ENCODE peak calls at places on chromosomes 1 and 21, in five cellular contexts. W, Y, C, T and F are unnamed samples.

GRCh38 chr1:43554444-43554992 is 23.8 kb downstream of the PTPRF start:
- DNase-seq in W (no peak), Y (peak; percentile 68), C (no peak), T (no peak), F (no peak)

GRCh38 chr1:228998179-228998578 is 262.9 kb downstream of the RHOU start:
- DNase-seq in W (no peak), Y (no peak), C (no peak), T (no peak), F (no peak)

GRCh38 chr21:39568380-39568779 is 44.4 kb upstream of the B3GALT5 start:
- DNase-seq in W (no peak), Y (no peak), C (peak; percentile 14), T (no peak), F (no peak)

GRCh38 chr1:54904476-54905048 is 17.6 kb upstream of the DHCR24 start:
- DNase-seq in W (no peak), Y (no peak), C (no peak), T (no peak), F (no peak)

GRCh38 chr1:230788561-230789275 is 41.5 kb downstream of the CAPN9 start:
- DNase-seq in W (no peak), Y (no peak), C (no peak), T (no peak), F (peak; percentile 65)

GRCh38 chr1:39671433-39671792 is 494 bp downstream of the NT5C1A start:
- DNase-seq in W (no peak), Y (no peak), C (no peak), T (peak; percentile 84), F (no peak)

GRCh38 chr1:239914827-239915231 is 176.9 kb upstream of the FMN2 start:
- DNase-seq in W (no peak), Y (peak; percentile 33), C (no peak), T (no peak), F (no peak)

GRCh38 chr1:23249785-23250184 is 32.5 kb upstream of the HTR1D start:
- DNase-seq in W (no peak), Y (no peak), C (no peak), T (no peak), F (no peak)

GRCh38 chr1:184052194-184052559 is 647 bp downstream of the TSEN15 start:
- DNase-seq in W (no peak), Y (no peak), C (no peak), T (no peak), F (no peak)

GRCh38 chr1:29502901-29503300 is 266.6 kb downstream of the PTPRU start:
- DNase-seq in W (no peak), Y (no peak), C (no peak), T (no peak), F (peak; percentile 42)

GRCh38 chr1:177959793-177960515 is 9.9 kb downstream of the SEC16B start:
- DNase-seq in W (no peak), Y (peak; percentile 44), C (peak; percentile 25), T (no peak), F (peak; percentile 38)

GRCh38 chr1:74145086-74145485 is 52.9 kb downstream of the LRRIQ3 start:
- DNase-seq in W (no peak), Y (no peak), C (no peak), T (no peak), F (no peak)

GRCh38 chr1:245353411-245353810 is 198.6 kb downstream of the KIF26B start:
- DNase-seq in W (no peak), Y (no peak), C (no peak), T (no peak), F (no peak)

GRCh38 chr1:31803610-31804009 is 12.2 kb downstream of the SPOCD1 start:
- DNase-seq in W (no peak), Y (no peak), C (no peak), T (no peak), F (peak; percentile 15)

GRCh38 chr21:35697321-35697808 is 363.0 kb downstream of the SETD4 start:
- DNase-seq in W (no peak), Y (peak; percentile 26), C (peak; percentile 49), T (peak; percentile 66), F (no peak)

GRCh38 chr1:105872761-105873286 is 1183.7 kb upstream of the PRMT6 start:
- DNase-seq in W (no peak), Y (peak; percentile 38), C (no peak), T (no peak), F (no peak)

GRCh38 chr1:208233546-208233945 is 10.6 kb downstream of the PLXNA2 start:
- DNase-seq in W (no peak), Y (no peak), C (peak; percentile 99), T (no peak), F (no peak)

GRCh38 chr1:105678334-105678733 is 1378.1 kb upstream of the PRMT6 start:
- DNase-seq in W (no peak), Y (no peak), C (no peak), T (no peak), F (no peak)

GRCh38 chr1:20399196-20399595 is 86.8 kb downstream of the CAMK2N1 start:
- DNase-seq in W (no peak), Y (no peak), C (no peak), T (no peak), F (no peak)

GRCh38 chr1:187568067-187568466 is 739.3 kb downstream of the PLA2G4A start:
- DNase-seq in W (no peak), Y (no peak), C (no peak), T (no peak), F (no peak)

GRCh38 chr1:87239997-87240396 is 88.7 kb upstream of the LMO4 start:
- DNase-seq in W (no peak), Y (no peak), C (no peak), T (no peak), F (no peak)

GRCh38 chr1:58996341-58997059 is 212.7 kb upstream of the JUN start:
- DNase-seq in W (no peak), Y (no peak), C (no peak), T (no peak), F (no peak)

GRCh38 chr1:44810101-44810761 is 1.9 kb downstream of the BTBD19 start:
- DNase-seq in W (no peak), Y (no peak), C (no peak), T (peak; percentile 63), F (peak; percentile 97)

GRCh38 chr1:171610385-171610784 is 11.7 kb upstream of the MYOCOS start:
- DNase-seq in W (no peak), Y (no peak), C (no peak), T (no peak), F (no peak)

GRCh38 chr1:17553970-17554369 is 14.5 kb downstream of the ARHGEF10L start:
- DNase-seq in W (no peak), Y (no peak), C (no peak), T (no peak), F (no peak)

GRCh38 chr1:53292690-53293089 is 35.2 kb downstream of the LRP8 start:
- DNase-seq in W (no peak), Y (no peak), C (no peak), T (no peak), F (no peak)

GRCh38 chr1:14996133-14997050 is 157.2 kb upstream of the TMEM51 start:
- DNase-seq in W (no peak), Y (no peak), C (no peak), T (no peak), F (no peak)

GRCh38 chr1:202255343-202255742 is 61.7 kb downstream of the LGR6 start:
- DNase-seq in W (no peak), Y (no peak), C (no peak), T (no peak), F (no peak)

GRCh38 chr1:99652881-99653281 is 7.0 kb downstream of the PALMD start:
- DNase-seq in W (no peak), Y (no peak), C (no peak), T (no peak), F (no peak)